ENCODE peak calls at places on chromosomes 1 and 21, in six cellular contexts. Y is A549, N is gastrocnemius medialis, E is adrenal gland, A is psoas muscle, P is endodermal cell. S is an unnamed sample.

GRCh38 chr1:3320246-3321152 is 134.0 kb upstream of the ARHGEF16 start:
- DNase-seq in Y (no peak), N (no peak), E (no peak), A (no peak), P (peak; percentile 72), S (no peak)

GRCh38 chr1:70382682-70383081 is 28.2 kb upstream of the ANKRD13C start:
- DNase-seq in Y (no peak), N (no peak), E (no peak), A (no peak), P (no peak), S (no peak)

GRCh38 chr1:90727917-90728655 is 11.0 kb upstream of the BARHL2 start:
- DNase-seq in Y (no peak), N (no peak), E (no peak), A (no peak), P (peak; percentile 49), S (no peak)

GRCh38 chr1:241208910-241209414 is 148.0 kb downstream of the RGS7 start:
- DNase-seq in Y (no peak), N (no peak), E (no peak), A (no peak), P (no peak), S (no peak)

GRCh38 chr1:118074101-118074500 is 110.9 kb downstream of the SPAG17 start:
- DNase-seq in Y (no peak), N (no peak), E (no peak), A (no peak), P (no peak), S (no peak)

GRCh38 chr21:45114072-45114471 is 39.7 kb downstream of the ADARB1 start:
- DNase-seq in Y (no peak), N (no peak), E (no peak), A (no peak), P (no peak), S (no peak)

GRCh38 chr21:26777166-26777565 is 68.0 kb downstream of the ADAMTS1 start:
- DNase-seq in Y (no peak), N (no peak), E (no peak), A (no peak), P (no peak), S (peak; percentile 47)

GRCh38 chr1:247358920-247359319 is 27.3 kb upstream of the ZNF496 start:
- DNase-seq in Y (no peak), N (no peak), E (no peak), A (no peak), P (no peak), S (peak; percentile 62)

GRCh38 chr1:24316659-24317058 is 2.5 kb upstream of the GRHL3 start:
- DNase-seq in Y (no peak), N (no peak), E (no peak), A (no peak), P (no peak), S (no peak)

GRCh38 chr1:82059931-82060330 is 259.2 kb downstream of the ADGRL2 start:
- DNase-seq in Y (no peak), N (no peak), E (no peak), A (no peak), P (no peak), S (no peak)

GRCh38 chr21:42466700-42467612 is 29.1 kb downstream of the RSPH1 start:
- DNase-seq in Y (no peak), N (peak; percentile 25), E (peak; percentile 64), A (peak; percentile 47), P (peak; percentile 81), S (peak; percentile 49)

GRCh38 chr1:21898326-21899155 is 38.6 kb downstream of the HSPG2 start:
- DNase-seq in Y (no peak), N (peak; percentile 35), E (peak; percentile 86), A (peak; percentile 77), P (no peak), S (peak; percentile 55)

GRCh38 chr1:40780678-40781613 is 2.6 kb upstream of the KCNQ4 start:
- DNase-seq in Y (no peak), N (no peak), E (no peak), A (no peak), P (no peak), S (no peak)

GRCh38 chr1:51063121-51063520 is 38.9 kb upstream of the C1orf185 start:
- DNase-seq in Y (peak; percentile 17), N (no peak), E (no peak), A (no peak), P (no peak), S (peak; percentile 90)

GRCh38 chr1:235516862-235517446 is 12.7 kb upstream of the B3GALNT2 start:
- DNase-seq in Y (no peak), N (no peak), E (no peak), A (no peak), P (peak; percentile 63), S (no peak)

GRCh38 chr1:41714613-41715389 is 203.9 kb downstream of the HIVEP3 start:
- DNase-seq in Y (no peak), N (no peak), E (no peak), A (no peak), P (no peak), S (peak; percentile 27)

GRCh38 chr1:212261361-212261929 is 23.8 kb upstream of the PPP2R5A start:
- DNase-seq in Y (no peak), N (no peak), E (no peak), A (no peak), P (peak; percentile 59), S (no peak)

GRCh38 chr1:230113605-230114241 is 46.7 kb downstream of the GALNT2 start:
- DNase-seq in Y (no peak), N (peak; percentile 44), E (peak; percentile 86), A (peak; percentile 64), P (peak; percentile 53), S (peak; percentile 95)

GRCh38 chr1:231695439-231696255 is 69.1 kb downstream of the DISC1 start:
- DNase-seq in Y (no peak), N (no peak), E (no peak), A (no peak), P (no peak), S (no peak)

GRCh38 chr1:160855181-160855981 is 7.3 kb downstream of the CD244 start:
- DNase-seq in Y (no peak), N (no peak), E (no peak), A (no peak), P (no peak), S (no peak)

DNA sequence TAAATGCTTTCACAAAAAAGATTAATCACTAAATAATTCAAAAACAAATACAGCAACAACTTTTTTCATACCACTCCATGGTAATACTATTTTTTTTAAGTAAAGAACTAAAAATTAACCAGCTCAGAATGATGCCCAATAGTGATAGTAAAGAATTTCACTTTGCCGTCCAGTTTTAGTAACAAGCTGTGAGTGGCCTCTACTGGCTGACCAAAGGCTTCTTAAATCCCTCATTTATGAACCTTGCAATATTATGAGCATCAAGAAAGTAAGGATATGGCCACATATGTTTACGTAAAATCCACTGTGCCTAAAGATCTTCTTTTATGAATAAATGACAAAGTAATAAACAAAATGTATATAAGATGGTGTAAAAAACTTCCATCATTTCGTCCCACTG is 108.6 kb downstream of the GPATCH2 start:
- DNase-seq in Y (no peak), N (no peak), E (no peak), A (no peak), P (no peak), S (no peak)
- TF ChIP-seq CTCF in Y (no peak), N (no peak), E (no peak), A (no peak), P (no peak), S (no peak)

DNA sequence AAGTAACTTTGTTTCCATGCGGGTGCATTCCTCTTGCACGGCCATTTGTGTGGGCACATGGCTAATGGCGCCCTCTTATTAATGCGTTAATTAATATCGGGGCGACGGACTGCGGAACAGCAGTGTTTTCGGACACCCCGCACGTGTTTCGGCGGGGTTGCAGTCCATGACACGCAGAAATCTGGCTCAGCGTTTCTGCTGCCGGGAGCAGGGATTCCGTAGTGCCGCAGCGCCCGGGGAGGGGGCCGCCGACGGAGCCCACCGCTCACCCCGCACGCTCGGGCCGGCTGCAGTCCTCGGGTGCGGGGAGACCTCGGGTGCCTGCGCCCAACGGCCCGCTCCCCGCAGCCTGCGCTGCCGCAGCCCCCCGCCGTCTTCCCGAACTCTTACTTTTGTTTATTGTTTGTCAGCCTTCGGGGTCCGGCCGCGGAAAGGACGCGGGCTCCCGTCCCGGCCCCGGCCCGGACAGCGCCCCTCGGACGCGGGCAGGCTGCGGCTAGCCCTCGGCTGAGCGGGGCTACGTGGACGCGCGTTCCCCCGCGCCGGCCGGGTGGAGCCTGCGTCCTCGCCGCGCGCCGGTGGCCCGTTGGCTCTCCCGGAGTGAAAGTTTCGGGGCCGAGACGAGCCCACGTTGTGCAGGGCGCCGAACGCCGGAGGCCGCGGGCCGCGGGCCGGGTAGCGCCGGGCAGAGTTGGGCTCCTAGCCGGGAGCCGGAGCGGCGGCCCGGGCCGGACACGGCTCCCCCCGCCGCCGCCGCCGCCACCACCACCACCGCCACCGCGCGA is 845 bp downstream of the NFIA start:
- DNase-seq in Y (no peak), N (no peak), E (peak; percentile 42), A (peak; percentile 70), P (peak; percentile 67), S (no peak)
- H3K27ac ChIP-seq in Y (peak overlapping the region; percentile 91), N (peak overlapping the region; percentile 90), E (peak overlapping the region; percentile 97), A (peak overlapping the region; percentile 97), P (no peak overlapping the region), S (peak overlapping the region; percentile 76)

DNA sequence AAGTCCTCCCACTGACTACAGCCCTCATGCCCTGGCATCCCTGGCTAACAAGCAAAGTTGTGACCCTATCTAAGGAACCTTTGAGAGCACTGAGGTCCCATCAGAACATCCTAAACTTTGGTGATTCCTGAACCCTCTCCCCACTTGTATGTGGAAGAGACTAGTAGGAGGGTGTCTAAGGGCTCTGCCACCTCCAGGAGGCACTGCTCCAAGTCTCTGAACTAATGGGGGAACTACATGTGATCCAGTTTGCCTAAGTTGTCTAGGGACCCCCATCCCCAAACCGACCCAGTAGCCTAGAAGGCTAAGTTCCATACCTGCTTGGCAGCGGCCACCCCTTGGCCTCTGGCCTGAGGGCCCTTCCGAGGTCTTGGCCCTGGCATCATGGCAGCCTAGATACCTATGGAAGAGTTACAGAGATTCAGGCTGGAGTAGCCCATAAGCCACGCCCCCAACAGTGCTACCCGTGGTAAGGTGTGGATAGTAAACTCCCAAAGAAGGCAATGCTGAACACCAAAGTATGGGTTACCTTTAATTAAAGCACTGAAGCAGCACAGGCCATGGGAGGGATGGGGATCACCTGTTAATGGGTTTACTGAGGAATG is 1.7 kb downstream of the CC2D1B start:
- DNase-seq in Y (no peak), N (no peak), E (no peak), A (no peak), P (peak; percentile 66), S (no peak)
- H3K4me3 ChIP-seq in Y (peak overlapping the region; percentile 97), N (no peak overlapping the region), E (peak overlapping the region; percentile 86), A (peak overlapping the region; percentile 81), P (peak overlapping the region; percentile 96), S (peak overlapping the region; percentile 89)

DNA sequence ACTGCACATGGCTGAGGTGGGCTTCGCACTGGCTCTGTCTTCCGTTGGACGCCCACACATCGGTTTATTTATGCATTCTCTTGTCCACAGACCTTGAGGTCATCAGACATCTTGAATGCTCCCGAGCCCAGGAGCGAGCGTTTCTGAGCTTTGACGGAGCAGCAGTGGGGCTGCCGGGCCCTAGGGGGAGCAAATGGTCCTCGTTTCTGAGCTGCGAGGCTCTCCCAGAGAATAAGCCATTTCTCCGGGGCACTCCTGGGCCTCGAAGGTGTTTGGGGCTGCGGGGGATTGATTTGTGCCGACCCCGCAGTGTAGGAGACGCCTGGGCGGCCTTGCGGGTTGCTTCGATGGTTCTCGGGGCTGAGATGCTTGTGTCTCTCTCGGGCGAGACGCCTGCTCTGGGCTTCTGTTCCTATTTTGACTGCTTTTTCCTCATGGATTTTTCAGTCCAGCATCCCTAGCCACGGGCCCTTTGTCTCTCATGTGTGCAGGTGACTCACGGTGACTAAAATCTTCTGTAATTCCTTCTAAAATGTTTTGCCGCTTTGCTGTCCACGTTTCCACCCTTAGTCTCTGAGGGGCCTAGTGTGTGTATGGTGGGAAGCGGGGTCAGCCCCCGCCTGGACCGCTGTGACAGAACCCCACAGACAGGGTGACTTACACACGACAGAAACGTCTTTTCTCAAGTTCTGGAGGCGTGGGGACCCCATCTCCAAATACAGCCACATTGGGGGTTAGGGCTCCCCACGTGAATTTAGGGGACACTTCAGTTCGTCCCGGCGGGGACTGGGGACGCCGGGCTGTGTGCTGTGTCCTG is 62.1 kb downstream of the FAAP20 start:
- DNase-seq in Y (no peak), N (no peak), E (peak; percentile 57), A (no peak), P (peak; percentile 87), S (peak; percentile 65)
- TF ChIP-seq CTCF in Y (no peak), N (no peak), E (peak; percentile 48), A (peak; percentile 19), P (peak; percentile 64), S (peak; percentile 80)

GRCh38 chr21:43731891-43732711 is 13.2 kb downstream of the PDXK start:
- DNase-seq in Y (no peak), N (no peak), E (no peak), A (peak; percentile 69), P (no peak), S (no peak)
- H3K27ac ChIP-seq in Y (peak overlapping the region; percentile 47), N (no peak overlapping the region), E (peak overlapping the region; percentile 68), A (no peak overlapping the region), P (no peak overlapping the region), S (no peak overlapping the region)